ENCODE peak calls at places on chromosomes 1 and 21, in four cellular contexts. H is PC-9; J is CD8-positive, alpha-beta T cell; N is testis. W is an unnamed sample.

GRCh38 chr1:192475970-192476369 is 99.6 kb upstream of the RGS1 start:
- DNase-seq in H (no peak), J (no peak), N (no peak), W (no peak)

GRCh38 chr1:199710974-199711373 is 316.5 kb upstream of the NR5A2 start:
- DNase-seq in N (no peak), H (no peak), J (no peak), W (no peak)

GRCh38 chr1:13435456-13435855 is 25.2 kb downstream of the PRAMEF20 start:
- DNase-seq in J (no peak), H (no peak), N (no peak), W (no peak)

GRCh38 chr21:36551731-36552457 is 72.0 kb upstream of the CLDN14 start:
- DNase-seq in H (no peak), N (no peak), J (no peak), W (no peak)

GRCh38 chr1:63713627-63714481 is 60.0 kb upstream of the ROR1 start:
- DNase-seq in J (no peak), H (peak), N (no peak), W (no peak)

GRCh38 chr1:205588691-205589445 is 42.9 kb downstream of the ELK4 start:
- DNase-seq in H (no peak), N (peak), J (no peak), W (peak)

GRCh38 chr1:51575406-51576084 is 41.3 kb upstream of the OSBPL9 start:
- DNase-seq in J (no peak), N (no peak), H (no peak), W (no peak)

GRCh38 chr1:245247356-245247755 is 92.6 kb downstream of the KIF26B start:
- DNase-seq in J (no peak), H (no peak), N (no peak), W (no peak)

GRCh38 chr21:35512321-35512720 is 463.2 kb upstream of the RUNX1 start:
- DNase-seq in N (no peak), H (no peak), J (no peak), W (no peak)

GRCh38 chr1:219439376-219439775 is 173.5 kb downstream of the ZC3H11B start:
- DNase-seq in N (no peak), J (no peak), H (no peak), W (no peak)

GRCh38 chr1:54835131-54835898 is 34.2 kb upstream of the TTC22 start:
- DNase-seq in H (no peak), J (no peak), N (no peak), W (no peak)

GRCh38 chr1:48870596-48870995 is 93.9 kb upstream of the BEND5 start:
- DNase-seq in J (no peak), H (no peak), N (peak), W (peak)

GRCh38 chr1:229567109-229567868 is 8.8 kb upstream of the ABCB10 start:
- DNase-seq in H (no peak), N (no peak), J (no peak), W (no peak)

GRCh38 chr1:231431665-231432415 is 9.8 kb upstream of the EGLN1 start:
- DNase-seq in J (no peak), N (peak), H (no peak), W (no peak)

GRCh38 chr1:207003216-207003615 is 29.3 kb downstream of the C1orf116 start:
- DNase-seq in N (no peak), H (no peak), J (no peak), W (no peak)

GRCh38 chr1:161733526-161733925 is 12.2 kb downstream of the FCRLB start:
- DNase-seq in N (no peak), H (peak), J (no peak), W (peak)

GRCh38 chr1:208175508-208175895 is 68.7 kb downstream of the PLXNA2 start:
- DNase-seq in N (no peak), H (no peak), J (no peak), W (no peak)

GRCh38 chr1:109947582-109948284 is 36.8 kb upstream of the AHCYL1 start:
- DNase-seq in H (no peak), N (no peak), J (no peak), W (peak)

GRCh38 chr1:31714442-31715096 is 10.8 kb upstream of the COL16A1 start:
- DNase-seq in J (peak), H (peak), N (peak), W (no peak)

GRCh38 chr1:202143768-202144509 is 598 bp downstream of the ARL8A start:
- DNase-seq in N (no peak), H (no peak), J (peak), W (peak)

GRCh38 chr1:230359992-230360391 is 66.1 kb downstream of the PGBD5 start:
- DNase-seq in H (peak), J (no peak), N (no peak), W (no peak)

GRCh38 chr1:166858726-166859419 is 17.2 kb downstream of the TADA1 start:
- DNase-seq in H (no peak), N (no peak), J (no peak), W (no peak)

GRCh38 chr1:8013399-8013798 is 12.7 kb downstream of the ERRFI1 start:
- DNase-seq in H (no peak), N (no peak), J (no peak), W (no peak)

GRCh38 chr1:211825990-211826389 is 4.6 kb downstream of the LPGAT1 start:
- DNase-seq in N (no peak), J (no peak), H (no peak), W (no peak)

GRCh38 chr1:109083923-109084322 is 6.6 kb upstream of the TMEM167B start:
- DNase-seq in H (peak), J (no peak), N (no peak), W (no peak)

GRCh38 chr1:115463347-115463746 is 125.3 kb upstream of the NGF start:
- DNase-seq in J (no peak), H (no peak), N (peak), W (peak)

GRCh38 chr1:1752671-1753606 is 25.3 kb downstream of the NADK start:
- DNase-seq in N (no peak), H (peak), J (no peak), W (no peak)

GRCh38 chr1:100398648-100399047 is 46.3 kb downstream of the CDC14A start:
- DNase-seq in N (no peak), J (no peak), H (no peak), W (no peak)

GRCh38 chr1:100397681-100398080 is 45.4 kb downstream of the CDC14A start:
- DNase-seq in N (no peak), J (no peak), H (no peak), W (no peak)

GRCh38 chr1:100400332-100400933 is 48.1 kb downstream of the CDC14A start:
- DNase-seq in J (peak), N (peak), H (no peak), W (no peak)

GRCh38 chr1:100394286-100394685 is 42.0 kb downstream of the CDC14A start:
- DNase-seq in H (no peak), N (no peak), J (no peak), W (no peak)

GRCh38 chr1:100396651-100397050 is 44.3 kb downstream of the CDC14A start:
- DNase-seq in J (no peak), N (no peak), H (no peak), W (no peak)
- TF ChIP-seq CTCF in J (peak), N (no peak), H (no peak), W (no peak)

DNA sequence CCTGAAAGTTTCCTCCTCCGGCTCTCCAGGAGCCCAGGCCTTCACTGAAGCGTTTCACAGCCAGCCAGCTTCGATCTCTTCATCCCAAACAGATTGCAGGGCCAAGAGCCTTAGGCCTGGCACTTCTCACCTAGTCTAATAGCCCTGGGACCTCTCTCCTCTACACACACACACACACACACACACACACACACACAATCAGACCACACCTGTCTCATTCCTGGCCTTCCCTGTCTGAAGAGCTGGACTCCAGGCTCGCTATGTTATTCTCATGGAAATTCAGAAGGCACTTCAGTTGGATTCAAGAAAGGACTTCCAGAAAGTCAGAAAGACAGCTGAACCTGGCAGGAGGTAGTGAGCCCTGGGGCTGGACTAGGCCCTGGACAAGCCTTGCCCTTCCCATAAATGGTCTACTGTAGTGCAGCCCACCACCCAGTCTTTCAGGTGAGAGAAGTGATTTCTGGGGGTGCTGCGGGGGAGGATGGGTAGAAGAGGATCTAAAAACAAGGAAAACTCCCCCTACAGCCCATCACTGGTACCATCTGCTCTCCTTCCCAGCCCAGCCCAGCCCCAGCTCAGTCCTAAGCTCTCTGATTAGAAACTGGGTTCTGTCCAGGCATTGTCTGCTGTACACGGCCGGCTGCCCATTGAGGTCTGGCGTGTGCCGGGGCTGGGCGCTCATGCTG is 2.7 kb downstream of the KIF21B start:
- DNase-seq in H (peak), J (peak), N (no peak), W (no peak)
- TF ChIP-seq CTCF in H (peak), J (no peak), N (no peak), W (peak)

DNA sequence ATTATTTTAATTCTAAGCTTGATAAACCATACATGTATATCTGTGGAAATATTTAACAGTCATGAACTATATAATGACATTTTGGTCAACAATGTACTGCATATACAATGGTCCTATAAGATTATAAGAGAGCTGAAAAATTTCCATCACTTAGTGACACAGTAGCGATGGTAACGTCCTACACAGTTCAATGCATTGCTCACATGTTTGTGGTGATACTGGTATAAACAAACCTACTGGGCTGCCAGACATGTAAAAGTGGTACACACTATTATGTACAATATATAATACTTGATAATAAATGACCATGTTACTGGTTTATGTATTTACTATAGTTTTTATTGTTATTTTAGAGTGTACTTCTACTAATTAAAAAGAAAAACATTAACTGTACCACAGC is 841.9 kb downstream of the LTN1 start:
- DNase-seq in N (no peak), H (no peak), J (no peak), W (no peak)
- TF ChIP-seq CTCF in N (no peak), H (no peak), J (no peak), W (no peak)

DNA sequence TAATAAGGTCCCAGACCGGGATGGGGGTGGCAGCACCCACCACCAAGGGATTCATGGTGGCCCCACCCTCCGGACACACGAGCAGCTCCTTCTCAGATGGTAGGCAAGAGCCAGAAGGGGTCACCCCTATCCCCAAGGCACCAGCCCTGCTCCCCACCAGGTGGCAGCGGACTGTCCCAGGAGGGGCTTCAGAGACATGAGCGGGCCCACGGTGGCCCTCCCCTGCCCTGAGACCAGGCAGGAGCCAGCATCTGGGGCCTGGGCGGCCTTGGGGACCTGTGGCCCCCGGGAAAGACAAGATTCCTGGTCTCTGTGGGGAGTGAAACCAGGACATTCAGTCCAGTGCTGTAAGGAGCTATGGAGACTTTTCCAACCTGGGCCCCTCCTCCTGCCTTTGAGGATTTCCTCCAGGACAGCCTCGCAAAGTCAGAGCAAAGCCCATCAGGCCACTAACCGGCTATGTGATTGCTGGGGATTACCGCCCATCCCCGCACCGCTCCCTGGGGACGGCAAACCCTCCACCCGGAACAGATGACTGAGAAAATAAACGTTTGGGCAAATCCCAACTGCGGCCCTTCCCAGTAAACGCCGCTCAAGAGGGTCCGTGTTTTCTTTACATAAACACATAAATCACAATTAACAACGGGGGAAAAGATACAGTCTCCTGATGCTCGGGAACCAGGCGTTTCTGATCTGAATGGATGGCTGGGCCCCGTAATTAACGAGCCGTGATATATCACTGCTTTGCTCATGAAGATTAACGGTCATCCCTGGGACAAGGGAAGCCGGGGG is 50.9 kb upstream of the ARHGEF16 start:
- DNase-seq in H (peak), J (no peak), N (no peak), W (no peak)
- TF ChIP-seq CTCF in H (no peak), J (no peak), N (no peak), W (peak)

DNA sequence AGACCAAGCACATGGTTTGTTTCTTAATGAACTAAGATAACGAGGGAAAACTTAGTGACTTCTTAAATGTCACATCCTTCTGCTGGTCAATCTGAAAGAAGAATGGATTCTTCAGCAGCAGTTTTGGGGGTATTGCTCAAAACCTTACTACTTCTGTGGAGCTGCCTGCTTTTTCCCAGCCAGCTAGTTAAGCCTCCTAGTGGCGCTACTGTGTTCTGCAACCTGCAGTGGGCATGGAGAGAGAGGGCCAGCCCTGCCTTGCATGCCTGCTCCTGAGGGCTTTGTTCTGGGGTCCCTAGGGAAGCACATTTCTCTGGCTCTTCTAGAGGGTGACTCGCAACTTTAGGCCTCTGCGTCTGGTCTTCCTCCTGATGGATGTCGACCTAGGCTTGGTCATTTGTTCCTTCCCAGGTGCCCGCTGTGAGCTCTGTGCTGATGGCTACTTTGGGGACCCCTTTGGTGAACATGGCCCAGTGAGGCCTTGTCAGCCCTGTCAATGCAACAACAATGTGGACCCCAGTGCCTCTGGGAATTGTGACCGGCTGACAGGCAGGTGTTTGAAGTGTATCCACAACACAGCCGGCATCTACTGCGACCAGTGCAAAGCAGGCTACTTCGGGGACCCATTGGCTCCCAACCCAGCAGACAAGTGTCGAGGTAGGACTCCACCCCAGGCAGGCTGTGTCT is 42.0 kb downstream of the LAMC2 start:
- DNase-seq in J (peak), H (no peak), N (peak), W (peak)
- TF ChIP-seq CTCF in J (peak), H (peak), N (peak), W (peak)

DNA sequence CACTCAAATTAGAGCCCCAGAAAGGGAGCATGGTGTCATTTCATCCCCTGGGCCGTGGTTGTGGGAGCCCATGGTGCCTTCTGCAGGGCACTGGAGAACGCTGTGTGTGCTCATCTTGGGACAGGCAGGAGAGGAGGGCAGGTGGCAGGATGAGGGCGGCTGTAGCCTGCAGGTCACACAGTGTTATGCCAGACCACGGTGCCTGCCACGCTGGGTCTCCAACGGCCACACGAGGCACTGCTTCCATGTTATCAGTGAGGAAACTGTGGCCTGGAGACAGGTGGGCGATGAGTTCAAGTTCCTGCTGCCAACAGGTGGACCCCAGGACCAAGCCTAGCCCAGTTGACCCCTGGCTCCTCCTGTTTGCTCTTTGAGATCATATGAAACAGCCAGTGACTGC is 21.0 kb downstream of the ABCG1 start:
- DNase-seq in J (no peak), H (no peak), N (no peak), W (no peak)
- TF ChIP-seq CTCF in J (no peak), H (no peak), N (no peak), W (no peak)

GRCh38 chr1:100860397-100860991 is 34.1 kb downstream of the EXTL2 start:
- DNase-seq in N (peak), H (peak), J (no peak), W (no peak)
- TF ChIP-seq CTCF in N (no peak), H (no peak), J (no peak), W (no peak)

GRCh38 chr1:239387304-239388231 is 1.2 kb downstream of the CHRM3 start:
- DNase-seq in N (peak), J (no peak), H (no peak), W (peak)

GRCh38 chr1:239389703-239390102 is 3.3 kb downstream of the CHRM3 start:
- DNase-seq in H (no peak), N (no peak), J (no peak), W (no peak)

GRCh38 chr1:239383714-239384113 is 2.7 kb upstream of the CHRM3 start:
- DNase-seq in H (no peak), J (no peak), N (no peak), W (no peak)

GRCh38 chr1:239388578-239388977 is 2.2 kb downstream of the CHRM3 start:
- DNase-seq in H (no peak), J (no peak), N (no peak), W (no peak)

GRCh38 chr1:239386453-239387303 is at the start of gene CHRM3:
- DNase-seq in N (peak), H (no peak), J (no peak), W (peak)
- TF ChIP-seq CTCF in N (peak), H (no peak), J (no peak), W (peak)

GRCh38 chr1:198691063-198691462 is 52.2 kb downstream of the PTPRC start:
- DNase-seq in J (no peak), H (no peak), N (no peak), W (no peak)

GRCh38 chr1:198683449-198683848 is 44.6 kb downstream of the PTPRC start:
- DNase-seq in N (no peak), J (no peak), H (no peak), W (no peak)

GRCh38 chr1:198681831-198682756 is 43.3 kb downstream of the PTPRC start:
- DNase-seq in H (peak), N (peak), J (peak), W (peak)

GRCh38 chr1:198687429-198687828 is 48.6 kb downstream of the PTPRC start:
- DNase-seq in N (no peak), J (no peak), H (no peak), W (no peak)

DNA sequence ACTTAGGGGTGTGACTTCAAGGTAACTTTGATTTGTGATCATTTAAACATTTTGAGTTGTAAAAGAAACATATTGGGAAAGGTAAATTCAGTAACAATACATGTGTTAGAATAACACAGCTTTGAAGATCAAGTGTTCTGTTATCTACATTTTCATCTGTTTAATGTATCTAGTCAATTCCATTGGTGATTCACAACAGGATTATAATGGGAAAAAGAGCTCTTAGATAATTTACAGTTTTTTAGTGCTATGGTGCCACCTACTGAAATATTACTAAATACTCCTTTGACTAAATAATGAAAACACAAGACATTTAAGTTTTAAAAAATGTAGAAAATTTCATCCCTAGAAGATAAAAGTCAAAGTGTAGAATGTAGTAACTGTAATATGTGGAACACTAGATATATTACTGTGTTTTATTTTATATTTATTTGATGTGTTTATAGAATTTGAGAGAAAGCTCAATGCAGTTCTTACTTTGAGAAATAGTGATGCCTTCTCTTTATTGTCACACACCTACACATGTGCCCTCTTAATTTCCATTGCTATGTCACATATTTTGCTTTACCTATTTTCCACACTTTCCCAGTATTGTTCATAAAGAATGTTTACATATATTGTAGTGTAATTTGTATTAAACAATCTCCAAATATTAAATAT is 47.4 kb downstream of the PTPRC start:
- DNase-seq in J (no peak), N (no peak), H (peak), W (no peak)
- TF ChIP-seq CTCF in J (peak), N (no peak), H (peak), W (peak)

GRCh38 chr1:21537932-21538630 is 28.9 kb downstream of the ALPL start:
- DNase-seq in H (no peak), N (peak), J (no peak), W (no peak)

GRCh38 chr1:21537511-21537931 is 28.3 kb downstream of the ALPL start:
- DNase-seq in H (no peak), N (peak), J (no peak), W (no peak)

GRCh38 chr1:21541835-21542234 is 32.6 kb downstream of the ALPL start:
- DNase-seq in H (no peak), J (no peak), N (no peak), W (no peak)

GRCh38 chr1:21541330-21541729 is 32.1 kb downstream of the ALPL start:
- DNase-seq in J (no peak), N (no peak), H (no peak), W (no peak)

GRCh38 chr1:21539933-21540332 is 30.7 kb downstream of the ALPL start:
- DNase-seq in H (no peak), N (peak), J (no peak), W (peak)
- TF ChIP-seq CTCF in H (peak), N (no peak), J (no peak), W (no peak)